ENCODE peak calls at places on chromosome 14, in eight cellular contexts. U, D, F, L, V, X, C and Q are unnamed samples.

GRCh38 chr14:50688875-50689274 is 20.8 kb upstream of the SAV1 start:
- DNase-seq in U (no peak), D (no peak), F (no peak), L (no peak), V (no peak), X (no peak), C (peak), Q (no peak)

GRCh38 chr14:90518941-90519256 is 122.1 kb downstream of the CALM1 start:
- DNase-seq in U (no peak), D (no peak), F (peak), L (no peak), V (peak), X (no peak), C (peak), Q (no peak)

GRCh38 chr14:95470942-95471499 is 45.4 kb downstream of the SYNE3 start:
- DNase-seq in U (no peak), D (peak), F (no peak), L (no peak), V (no peak), X (no peak), C (no peak), Q (no peak)

GRCh38 chr14:59213368-59214315 is 25.2 kb downstream of the DAAM1 start:
- DNase-seq in U (no peak), D (no peak), F (no peak), L (peak), V (no peak), X (peak), C (no peak), Q (no peak)

GRCh38 chr14:105857816-105858675 is 331.7 kb downstream of the TMEM121 start:
- DNase-seq in U (peak), D (peak), F (peak), L (no peak), V (peak), X (no peak), C (peak), Q (peak)

GRCh38 chr14:30621354-30621953 is 665 bp upstream of the SCFD1 start:
- DNase-seq in U (no peak), D (peak), F (peak), L (no peak), V (peak), X (no peak), C (peak), Q (no peak)

GRCh38 chr14:69896972-69897371 is 17.8 kb downstream of the SMOC1 start:
- DNase-seq in U (peak), D (no peak), F (no peak), L (no peak), V (no peak), X (no peak), C (no peak), Q (no peak)

GRCh38 chr14:69137456-69138188 is 15.3 kb downstream of the DCAF5 start:
- DNase-seq in U (no peak), D (no peak), F (no peak), L (peak), V (no peak), X (no peak), C (no peak), Q (no peak)

GRCh38 chr14:51209457-51209856 is 30.6 kb upstream of the TMX1 start:
- DNase-seq in U (no peak), D (no peak), F (no peak), L (no peak), V (no peak), X (no peak), C (no peak), Q (no peak)

GRCh38 chr14:89365071-89365801 is 51.8 kb downstream of the FOXN3 start:
- DNase-seq in U (no peak), D (no peak), F (peak), L (peak), V (peak), X (no peak), C (no peak), Q (no peak)

GRCh38 chr14:89368490-89369477 is 48.2 kb downstream of the FOXN3 start:
- DNase-seq in U (peak), D (no peak), F (no peak), L (no peak), V (peak), X (no peak), C (no peak), Q (no peak)

GRCh38 chr14:89364316-89364715 is 52.7 kb downstream of the FOXN3 start:
- DNase-seq in U (no peak), D (no peak), F (no peak), L (no peak), V (no peak), X (no peak), C (no peak), Q (no peak)

GRCh38 chr14:89367449-89368120 is 49.4 kb downstream of the FOXN3 start:
- DNase-seq in U (peak), D (no peak), F (no peak), L (no peak), V (peak), X (no peak), C (no peak), Q (no peak)

DNA sequence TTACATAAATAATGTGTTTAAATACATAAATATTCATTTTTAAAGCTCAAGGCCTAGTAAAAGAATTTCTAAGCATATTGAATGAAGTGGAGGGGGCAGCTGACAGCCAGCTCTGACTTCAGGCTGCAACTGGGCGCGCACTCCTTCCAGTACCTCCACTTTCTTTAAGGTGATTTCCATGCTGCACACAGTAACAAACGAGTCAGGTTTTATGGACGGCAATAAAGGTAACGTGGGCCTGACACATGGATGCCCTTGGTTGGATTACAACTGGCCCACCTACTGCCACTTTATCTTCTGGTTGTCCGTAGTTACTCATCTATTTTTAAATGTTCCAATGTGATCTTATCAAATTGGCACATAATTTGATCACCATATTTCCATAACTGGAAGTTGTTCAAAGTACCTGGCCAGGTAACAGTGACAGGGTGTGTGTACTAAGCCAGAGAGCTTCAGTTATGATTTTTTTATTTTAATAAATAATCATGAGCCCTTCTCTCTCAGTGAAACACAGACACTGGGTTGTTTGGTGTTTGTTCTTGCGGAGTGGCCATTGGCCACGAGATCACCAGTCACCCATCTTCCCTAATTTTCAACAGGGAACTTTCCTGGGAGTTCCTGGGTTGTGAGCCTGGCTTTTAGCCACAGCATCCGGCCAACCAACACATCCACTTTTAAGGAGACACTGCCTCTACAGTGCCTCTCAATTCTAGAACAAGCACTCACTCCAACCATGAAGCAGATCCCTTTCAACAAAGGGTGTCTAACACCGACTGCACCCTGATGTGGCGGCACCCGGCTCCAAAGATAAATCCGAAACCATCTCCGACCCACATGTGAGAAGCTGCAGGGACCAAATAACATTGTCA is 50.2 kb downstream of the FOXN3 start:
- DNase-seq in U (peak), D (peak), F (peak), L (no peak), V (peak), X (no peak), C (no peak), Q (no peak)
- H3K4me3 ChIP-seq in U (peak), D (peak), F (peak), L (no peak), V (peak), X (no peak), C (no peak), Q (no peak)

GRCh38 chr14:28161040-28161439 is 605.5 kb upstream of the FOXG1 start:
- DNase-seq in U (no peak), D (no peak), F (no peak), L (no peak), V (no peak), X (no peak), C (no peak), Q (no peak)
- H3K27ac ChIP-seq in U (no peak), D (no peak), F (no peak), L (no peak), V (no peak), X (no peak), C (no peak), Q (no peak)

GRCh38 chr14:78327426-78328210 is 157.4 kb downstream of the NRXN3 start:
- DNase-seq in U (no peak), D (no peak), F (no peak), L (no peak), V (no peak), X (no peak), C (peak), Q (no peak)
- TF ChIP-seq CTCF in U (no peak), D (no peak), F (no peak), L (no peak), V (no peak), X (no peak), C (no peak), Q (no peak)

DNA sequence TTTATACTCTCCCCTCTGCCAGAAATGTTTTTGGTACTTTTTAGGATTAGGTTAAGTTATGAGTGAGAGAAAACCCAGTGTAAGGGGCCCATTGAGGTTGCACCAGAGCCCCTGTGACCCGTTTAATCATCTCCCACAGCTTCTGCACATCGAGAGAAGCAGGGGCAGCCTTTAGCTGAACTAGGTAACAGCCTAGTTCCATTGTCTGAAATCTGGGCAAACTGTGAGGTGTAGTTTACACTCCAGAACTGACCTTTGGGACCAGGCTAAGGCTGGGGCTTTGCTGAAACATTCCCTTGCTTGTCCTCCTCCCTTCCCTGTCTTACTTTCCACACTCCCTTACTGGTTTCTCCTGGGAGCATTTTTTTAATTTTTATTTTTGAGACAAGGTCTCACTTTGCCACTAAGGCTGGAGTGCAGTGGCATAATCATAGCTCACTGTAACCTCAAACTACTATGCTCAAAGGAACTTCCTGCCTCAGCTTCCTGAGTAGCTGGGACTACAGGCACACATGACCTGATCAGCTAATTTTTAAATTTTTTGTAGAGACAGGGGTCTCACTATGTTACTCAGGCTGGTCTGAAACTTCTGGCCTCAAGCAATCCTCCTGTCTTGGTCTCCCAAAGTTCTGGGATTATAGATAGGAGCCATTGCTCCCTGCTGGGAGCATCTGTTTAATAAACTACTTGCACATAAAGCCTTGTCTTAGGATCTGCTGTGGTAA is 25.9 kb upstream of the DHRS2 start:
- DNase-seq in U (no peak), D (no peak), F (no peak), L (no peak), V (no peak), X (no peak), C (no peak), Q (no peak)
- H3K4me3 ChIP-seq in U (no peak), D (no peak), F (no peak), L (no peak), V (no peak), X (no peak), C (no peak), Q (no peak)

GRCh38 chr14:56131865-56132830 is 13.9 kb downstream of the PELI2 start:
- DNase-seq in U (no peak), D (no peak), F (no peak), L (no peak), V (no peak), X (no peak), C (no peak), Q (no peak)
- H3K27ac ChIP-seq in U (no peak), D (no peak), F (peak), L (no peak), V (no peak), X (no peak), C (no peak), Q (no peak)